ENCODE peak calls at places on chromosomes 3 and 15, in seven cellular contexts. I is fibroblast of lung, O is HFF-Myc, N is thoracic aorta, Y is epithelial cell of esophagus, R is cardiac muscle cell, L is retinal pigment epithelial cell. D is an unnamed sample.

GRCh38 chr3:129756871-129757270 is 136.6 kb downstream of the TMCC1 start:
- DNase-seq in I (peak; percentile 75), O (peak; percentile 10), N (no peak), Y (no peak), R (no peak), L (no peak), D (peak; percentile 52)

GRCh38 chr3:39809995-39810595 is 686 bp downstream of the MYRIP start:
- DNase-seq in I (no peak), O (no peak), N (no peak), Y (no peak), R (peak; percentile 6), L (no peak), D (no peak)

GRCh38 chr3:149167898-149168297 is 38.5 kb downstream of the HPS3 start:
- DNase-seq in I (no peak), O (no peak), N (no peak), Y (no peak), R (no peak), L (no peak), D (no peak)

GRCh38 chr3:6580808-6581207 is 280.1 kb upstream of the GRM7 start:
- DNase-seq in I (no peak), O (no peak), N (no peak), Y (no peak), R (peak; percentile 54), L (no peak), D (no peak)

GRCh38 chr3:192857148-192857735 is 60.4 kb downstream of the MB21D2 start:
- DNase-seq in I (no peak), O (no peak), N (no peak), Y (no peak), R (no peak), L (no peak), D (peak; percentile 45)

GRCh38 chr3:124140751-124141150 is 148.8 kb upstream of the ROPN1 start:
- DNase-seq in I (no peak), O (no peak), N (no peak), Y (no peak), R (no peak), L (no peak), D (no peak)

GRCh38 chr15:40048155-40048792 is 9.3 kb upstream of the SRP14 start:
- DNase-seq in I (no peak), O (no peak), N (no peak), Y (no peak), R (no peak), L (no peak), D (no peak)

GRCh38 chr15:80386151-80386550 is 18.0 kb upstream of the ARNT2 start:
- DNase-seq in I (no peak), O (no peak), N (no peak), Y (no peak), R (no peak), L (no peak), D (no peak)

GRCh38 chr3:157091096-157091833 is 68.7 kb downstream of the CCNL1 start:
- DNase-seq in I (no peak), O (no peak), N (no peak), Y (no peak), R (no peak), L (no peak), D (no peak)

GRCh38 chr15:22954326-22954725 is 25.8 kb downstream of the CYFIP1 start:
- DNase-seq in I (no peak), O (no peak), N (no peak), Y (no peak), R (no peak), L (no peak), D (no peak)

GRCh38 chr3:36557708-36558100 is 177.4 kb downstream of the STAC start:
- DNase-seq in I (no peak), O (no peak), N (no peak), Y (no peak), R (no peak), L (no peak), D (no peak)

GRCh38 chr15:65258370-65258769 is 28.3 kb downstream of the PARP16 start:
- DNase-seq in I (peak; percentile 15), O (no peak), N (no peak), Y (no peak), R (no peak), L (no peak), D (no peak)

GRCh38 chr3:139808196-139808595 is 126.8 kb upstream of the CLSTN2 start:
- DNase-seq in I (no peak), O (no peak), N (no peak), Y (no peak), R (no peak), L (peak; percentile 54), D (no peak)

GRCh38 chr3:152272771-152273242 is 4.1 kb downstream of the MBNL1 start:
- DNase-seq in I (peak; percentile 84), O (peak; percentile 57), N (no peak), Y (peak; percentile 53), R (no peak), L (peak; percentile 48), D (peak; percentile 49)

GRCh38 chr15:74603026-74603788 is 12.4 kb upstream of the CLK3 start:
- DNase-seq in I (no peak), O (no peak), N (no peak), Y (no peak), R (no peak), L (no peak), D (no peak)

GRCh38 chr3:72145506-72146380 is 360.8 kb upstream of the PROK2 start:
- DNase-seq in I (peak; percentile 78), O (no peak), N (no peak), Y (peak; percentile 17), R (no peak), L (no peak), D (peak; percentile 51)

GRCh38 chr3:87771338-87772059 is 287.3 kb downstream of the CGGBP1 start:
- DNase-seq in I (no peak), O (no peak), N (no peak), Y (peak; percentile 58), R (peak; percentile 34), L (no peak), D (no peak)

GRCh38 chr3:15360786-15361493 is 28.6 kb upstream of the SH3BP5 start:
- DNase-seq in I (peak; percentile 65), O (no peak), N (no peak), Y (no peak), R (no peak), L (no peak), D (peak; percentile 38)

GRCh38 chr3:17157713-17158112 is 273.0 kb downstream of the PLCL2 start:
- DNase-seq in I (no peak), O (no peak), N (no peak), Y (no peak), R (peak; percentile 71), L (no peak), D (peak; percentile 14)

GRCh38 chr3:64494530-64494929 is 193.3 kb downstream of the ADAMTS9 start:
- DNase-seq in I (no peak), O (no peak), N (no peak), Y (no peak), R (no peak), L (no peak), D (no peak)

GRCh38 chr15:66298803-66299251 is 5.5 kb downstream of the DIS3L start:
- DNase-seq in I (peak; percentile 6), O (no peak), N (no peak), Y (no peak), R (no peak), L (no peak), D (no peak)

GRCh38 chr3:100941046-100941445 is 52.2 kb downstream of the ABI3BP start:
- DNase-seq in I (no peak), O (no peak), N (no peak), Y (peak; percentile 92), R (no peak), L (no peak), D (no peak)

GRCh38 chr3:127762077-127762786 is 60.1 kb downstream of the MGLL start:
- DNase-seq in I (no peak), O (no peak), N (no peak), Y (no peak), R (peak; percentile 75), L (peak; percentile 39), D (no peak)
- H3K4me3 ChIP-seq in I (no peak overlapping the region), O (no peak overlapping the region), N (peak overlapping the region; percentile 58), Y (no peak overlapping the region), R (no peak overlapping the region), L (no peak overlapping the region), D (no peak overlapping the region)

GRCh38 chr15:98927057-98927456 is 80.5 kb downstream of the PGPEP1L start:
- DNase-seq in I (peak; percentile 46), O (no peak), N (no peak), Y (no peak), R (no peak), L (no peak), D (no peak)

GRCh38 chr15:98926236-98926635 is 81.4 kb downstream of the PGPEP1L start:
- DNase-seq in I (no peak), O (no peak), N (no peak), Y (no peak), R (no peak), L (no peak), D (no peak)

GRCh38 chr15:98931001-98931400 is 76.6 kb downstream of the PGPEP1L start:
- DNase-seq in I (no peak), O (no peak), N (no peak), Y (no peak), R (no peak), L (no peak), D (no peak)

GRCh38 chr15:98930591-98930990 is 77.0 kb downstream of the PGPEP1L start:
- DNase-seq in I (no peak), O (no peak), N (no peak), Y (no peak), R (no peak), L (no peak), D (no peak)

GRCh38 chr15:98927990-98928389 is 79.6 kb downstream of the PGPEP1L start:
- DNase-seq in I (no peak), O (no peak), N (no peak), Y (no peak), R (no peak), L (no peak), D (no peak)
- TF ChIP-seq CTCF in I (no peak), O (no peak), N (no peak), Y (no peak), R (no peak), L (no peak), D (no peak)

GRCh38 chr3:113594066-113594465 is 61.7 kb downstream of the SIDT1 start:
- DNase-seq in I (no peak), O (no peak), N (no peak), Y (no peak), R (no peak), L (no peak), D (no peak)

GRCh38 chr3:113589971-113590370 is 57.6 kb downstream of the SIDT1 start:
- DNase-seq in I (no peak), O (no peak), N (no peak), Y (peak; percentile 74), R (no peak), L (no peak), D (no peak)

GRCh38 chr3:113585720-113586119 is 53.4 kb downstream of the SIDT1 start:
- DNase-seq in I (no peak), O (no peak), N (no peak), Y (no peak), R (no peak), L (no peak), D (no peak)

GRCh38 chr3:113585228-113585627 is 52.9 kb downstream of the SIDT1 start:
- DNase-seq in I (no peak), O (no peak), N (no peak), Y (no peak), R (no peak), L (no peak), D (no peak)

GRCh38 chr3:113590983-113591382 is 58.6 kb downstream of the SIDT1 start:
- DNase-seq in I (no peak), O (no peak), N (no peak), Y (no peak), R (no peak), L (no peak), D (no peak)
- H3K4me3 ChIP-seq in I (no peak overlapping the region), O (no peak overlapping the region), N (no peak overlapping the region), Y (no peak overlapping the region), R (no peak overlapping the region), L (no peak overlapping the region), D (no peak overlapping the region)

GRCh38 chr3:187044871-187045552 is 94.3 kb downstream of the RPL39L start:
- DNase-seq in I (no peak), O (no peak), N (no peak), Y (no peak), R (no peak), L (no peak), D (no peak)
- TF ChIP-seq CTCF in I (no peak), O (no peak), N (no peak), Y (no peak), R (peak; percentile 26), L (no peak), D (peak; percentile 10)